ENCODE peak calls at places on chromosomes 2 and 18, in seven cellular contexts. U is fibroblast of lung, R is GM23338, D is GM23248, Z is PC-9, I is H1, V is HepG2. Q is an unnamed sample.

GRCh38 chr2:138334323-138334722 is 167.2 kb upstream of the SPOPL start:
- DNase-seq in Z (no peak), V (no peak), R (no peak), U (no peak), I (no peak), D (no peak), Q (no peak)

GRCh38 chr18:13318644-13319501 is 100.3 kb downstream of the LDLRAD4 start:
- DNase-seq in R (no peak), U (peak), I (no peak), Z (no peak), D (no peak), V (no peak), Q (no peak)

GRCh38 chr18:35345460-35345921 is 1.3 kb upstream of the ZNF24 start:
- DNase-seq in Z (no peak), U (no peak), D (no peak), V (peak), I (no peak), R (peak), Q (no peak)

GRCh38 chr2:43513216-43513615 is 82.6 kb downstream of the THADA start:
- DNase-seq in I (no peak), R (no peak), D (peak), V (no peak), U (peak), Z (no peak), Q (no peak)

GRCh38 chr18:24930974-24931373 is 421.0 kb downstream of the ZNF521 start:
- DNase-seq in V (peak), U (no peak), Z (no peak), R (peak), D (no peak), I (no peak), Q (no peak)

GRCh38 chr2:240455719-240456606 is 20.5 kb downstream of the GPC1 start:
- DNase-seq in V (no peak), R (peak), I (peak), D (no peak), Z (peak), U (no peak), Q (no peak)

GRCh38 chr18:69599377-69599776 is 198.7 kb downstream of the DOK6 start:
- DNase-seq in Z (no peak), R (no peak), D (no peak), I (no peak), U (no peak), V (no peak), Q (no peak)

GRCh38 chr2:105836840-105837692 is 92.4 kb downstream of the NCK2 start:
- DNase-seq in D (no peak), U (no peak), R (no peak), V (no peak), I (no peak), Z (no peak), Q (no peak)

GRCh38 chr2:237207641-237208040 is 122.0 kb downstream of the COPS8 start:
- DNase-seq in U (peak), I (no peak), D (peak), V (no peak), Z (peak), R (no peak), Q (no peak)

GRCh38 chr2:172107690-172108586 is 5.2 kb upstream of the DLX2 start:
- DNase-seq in I (peak), R (peak), D (peak), U (no peak), V (no peak), Z (no peak), Q (no peak)
- H2AFZ ChIP-seq in I (no peak), R (no peak), D (peak), U (peak), V (no peak), Z (no peak), Q (no peak)

GRCh38 chr18:57837917-57838548 is 34.9 kb upstream of the ATP8B1 start:
- DNase-seq in D (no peak), V (no peak), U (peak), Z (no peak), I (no peak), R (no peak), Q (no peak)
- H2AFZ ChIP-seq in D (no peak), V (no peak), U (no peak), Z (no peak), I (no peak), R (peak), Q (no peak)

GRCh38 chr2:238341536-238341935 is 21.2 kb downstream of the TRAF3IP1 start:
- DNase-seq in D (no peak), I (no peak), V (no peak), U (no peak), R (no peak), Z (no peak), Q (no peak)
- H2AFZ ChIP-seq in D (no peak), I (no peak), V (no peak), U (no peak), R (no peak), Z (no peak), Q (no peak)

DNA sequence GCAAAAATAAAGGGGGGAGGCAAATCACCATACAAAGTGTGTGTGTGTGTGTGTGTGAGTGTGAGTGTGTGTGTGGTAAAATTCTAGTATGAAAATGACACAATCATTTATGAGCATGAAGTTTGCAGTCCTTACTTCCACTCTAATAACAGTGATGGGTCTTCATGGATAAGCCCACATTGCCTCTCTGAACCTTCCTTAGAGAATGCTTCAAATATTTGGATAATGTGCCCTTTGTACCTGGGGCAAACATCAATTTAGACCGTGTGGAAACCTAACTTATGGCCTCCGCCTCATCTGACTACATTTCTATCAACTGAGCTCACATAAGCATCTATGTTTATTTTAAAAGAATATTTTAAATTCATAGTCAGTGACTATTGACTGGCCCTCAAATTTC is 3.7 kb downstream of the SCN9A start:
- DNase-seq in I (no peak), Z (no peak), U (peak), R (no peak), D (no peak), V (peak), Q (no peak)
- H2AFZ ChIP-seq in I (no peak), Z (no peak), U (no peak), R (no peak), D (no peak), V (no peak), Q (no peak)

GRCh38 chr2:28893488-28893887 is 979 bp upstream of the WDR43 start:
- DNase-seq in I (no peak), Z (no peak), U (no peak), V (no peak), R (no peak), D (no peak), Q (no peak)

GRCh38 chr2:28895189-28895893 is 874 bp downstream of the WDR43 start:
- DNase-seq in D (peak), I (peak), V (peak), U (peak), R (peak), Z (no peak), Q (no peak)

GRCh38 chr2:28898048-28898447 is 3.6 kb downstream of the WDR43 start:
- DNase-seq in V (no peak), R (no peak), Z (no peak), I (no peak), D (no peak), U (no peak), Q (no peak)

GRCh38 chr2:28896906-28897305 is 2.4 kb downstream of the WDR43 start:
- DNase-seq in D (peak), U (peak), Z (peak), I (no peak), V (no peak), R (peak), Q (no peak)

DNA sequence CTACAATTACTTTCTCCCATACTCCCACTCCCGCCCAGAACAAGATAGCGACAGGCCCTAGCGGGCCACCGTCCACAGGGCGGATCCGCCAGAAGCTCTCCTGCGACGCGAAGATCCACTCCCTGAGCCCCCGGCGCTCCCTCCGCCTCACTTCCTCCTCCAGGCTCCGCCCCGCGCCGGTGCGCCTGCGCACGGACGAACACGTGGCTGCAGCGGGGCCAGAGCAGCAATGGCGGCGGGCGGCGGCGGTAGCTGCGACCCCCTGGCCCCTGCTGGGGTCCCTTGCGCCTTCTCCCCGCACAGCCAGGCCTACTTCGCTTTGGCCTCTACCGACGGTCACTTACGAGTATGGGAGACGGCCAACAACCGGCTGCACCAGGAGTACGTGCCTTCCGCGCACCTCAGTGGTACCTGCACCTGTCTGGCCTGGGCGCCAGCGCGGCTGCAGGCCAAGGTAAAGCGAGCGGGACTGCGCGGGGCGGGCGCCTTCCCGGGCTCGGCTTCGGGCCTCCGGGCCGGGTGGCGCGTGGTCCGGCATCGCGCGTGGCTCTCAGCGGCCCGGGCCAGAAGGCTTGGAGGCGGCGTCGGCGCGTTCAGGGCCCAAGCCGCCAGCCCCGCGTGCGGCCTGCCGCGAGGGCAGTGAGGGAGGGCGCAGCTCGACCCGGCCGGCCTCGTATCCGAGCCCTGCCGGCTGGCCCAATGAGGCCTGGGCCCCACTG is at the start of gene WDR43:
- DNase-seq in Z (peak), R (peak), D (peak), I (peak), V (peak), U (peak), Q (peak)
- H2AFZ ChIP-seq in Z (peak), R (no peak), D (peak), I (no peak), V (no peak), U (peak), Q (peak)

GRCh38 chr2:169838743-169839489 is 11.7 kb downstream of the UBR3 start:
- DNase-seq in R (no peak), V (no peak), Z (no peak), U (no peak), I (no peak), D (no peak), Q (no peak)
- H2AFZ ChIP-seq in R (no peak), V (no peak), Z (no peak), U (no peak), I (no peak), D (no peak), Q (no peak)

DNA sequence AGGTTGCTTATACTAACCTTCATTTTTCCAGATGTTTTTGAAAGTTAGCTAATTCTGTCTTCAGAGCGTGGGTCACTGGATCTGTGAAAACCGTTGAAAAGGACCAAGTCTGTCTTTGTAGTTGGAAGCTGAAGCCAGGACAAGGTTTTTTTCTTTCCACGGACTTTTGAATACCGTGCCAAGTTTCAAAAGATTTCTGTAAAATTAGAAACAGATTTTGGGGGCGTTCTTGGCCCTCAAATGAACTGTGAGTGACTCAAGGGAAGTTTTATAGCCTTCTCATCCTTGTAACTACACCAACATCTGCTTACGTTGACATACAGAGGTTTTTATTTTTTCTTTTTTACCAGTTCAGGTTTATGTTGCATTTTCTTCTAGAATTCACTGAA is at the start of gene FAP:
- DNase-seq in Z (no peak), D (peak), U (peak), V (no peak), I (no peak), R (no peak), Q (no peak)
- H2AFZ ChIP-seq in Z (no peak), D (peak), U (no peak), V (no peak), I (no peak), R (no peak), Q (peak)